ENCODE peak calls at places on chromosomes 11 and 22, in nine cellular contexts. J, I, Z, N, D, C, F, Q and Y are unnamed samples.

GRCh38 chr22:43968614-43969013 is 13.4 kb downstream of the SAMM50 start:
- DNase-seq in J (no peak), I (no peak), Z (no peak), N (no peak), D (no peak), C (no peak), F (no peak), Q (no peak), Y (no peak)

GRCh38 chr11:19739872-19740271 is 27.2 kb downstream of the NAV2 start:
- DNase-seq in J (no peak), I (peak; percentile 12), Z (no peak), N (peak; percentile 35), D (no peak), C (no peak), F (no peak), Q (peak; percentile 66), Y (no peak)

GRCh38 chr22:49573109-49573765 is 254.4 kb downstream of the BRD1 start:
- DNase-seq in J (no peak), I (no peak), Z (peak; percentile 17), N (no peak), D (peak; percentile 56), C (no peak), F (peak; percentile 40), Q (no peak), Y (no peak)

GRCh38 chr22:27905638-27906037 is 13.4 kb downstream of the PITPNB start:
- DNase-seq in J (no peak), I (no peak), Z (no peak), N (no peak), D (no peak), C (no peak), F (no peak), Q (no peak), Y (no peak)

GRCh38 chr22:49894321-49895072 is 23.7 kb downstream of the ALG12 start:
- DNase-seq in J (no peak), I (no peak), Z (no peak), N (no peak), D (no peak), C (no peak), F (peak; percentile 34), Q (no peak), Y (no peak)

GRCh38 chr11:121838571-121838970 is 277.4 kb downstream of the BLID start:
- DNase-seq in J (no peak), I (no peak), Z (no peak), N (no peak), D (no peak), C (no peak), F (no peak), Q (no peak), Y (no peak)

GRCh38 chr11:11636671-11637070 is 14.9 kb upstream of the GALNT18 start:
- DNase-seq in J (no peak), I (no peak), Z (no peak), N (no peak), D (no peak), C (no peak), F (no peak), Q (no peak), Y (no peak)

GRCh38 chr22:37189011-37189466 is 992 bp upstream of the C1QTNF6 start:
- DNase-seq in J (no peak), I (peak; percentile 61), Z (no peak), N (peak; percentile 92), D (no peak), C (no peak), F (no peak), Q (no peak), Y (peak; percentile 8)

GRCh38 chr22:37381489-37381888 is 45.8 kb downstream of the ELFN2 start:
- DNase-seq in J (no peak), I (peak; percentile 8), Z (no peak), N (no peak), D (no peak), C (no peak), F (no peak), Q (no peak), Y (no peak)

GRCh38 chr11:13030857-13031256 is 21.7 kb downstream of the RASSF10 start:
- DNase-seq in J (peak; percentile 71), I (no peak), Z (peak; percentile 95), N (peak; percentile 26), D (no peak), C (peak; percentile 51), F (no peak), Q (no peak), Y (peak; percentile 58)

GRCh38 chr22:36951746-36952145 is 38.3 kb downstream of the CSF2RB start:
- DNase-seq in J (no peak), I (no peak), Z (no peak), N (no peak), D (no peak), C (no peak), F (no peak), Q (no peak), Y (no peak)

GRCh38 chr22:49302150-49302460 is 525.6 kb downstream of the BRD1 start:
- DNase-seq in J (no peak), I (no peak), Z (no peak), N (no peak), D (peak; percentile 45), C (no peak), F (no peak), Q (no peak), Y (no peak)

GRCh38 chr11:65414776-65415498 is 7.7 kb upstream of the NEAT1 start:
- DNase-seq in J (no peak), I (peak; percentile 6), Z (no peak), N (no peak), D (peak; percentile 62), C (no peak), F (peak; percentile 45), Q (no peak), Y (peak; percentile 9)

GRCh38 chr11:58900479-58901420 is 38.5 kb upstream of the GLYATL1 start:
- DNase-seq in J (peak; percentile 76), I (peak; percentile 78), Z (peak; percentile 83), N (peak; percentile 41), D (no peak), C (peak; percentile 57), F (peak; percentile 77), Q (peak; percentile 93), Y (peak; percentile 63)
- H3K4me3 ChIP-seq in J (no peak overlapping the region), I (no peak overlapping the region), Z (no peak overlapping the region), N (no peak overlapping the region), D (no peak overlapping the region), C (no peak overlapping the region), F (no peak overlapping the region), Q (peak overlapping the region; percentile 19), Y (no peak overlapping the region)

GRCh38 chr11:73382183-73382582 is 6.0 kb downstream of the RELT start:
- DNase-seq in J (no peak), I (no peak), Z (no peak), N (no peak), D (no peak), C (no peak), F (no peak), Q (no peak), Y (no peak)

GRCh38 chr11:73380897-73381410 is 4.8 kb downstream of the RELT start:
- DNase-seq in J (no peak), I (no peak), Z (no peak), N (no peak), D (no peak), C (no peak), F (no peak), Q (peak; percentile 17), Y (no peak)

GRCh38 chr11:73380321-73380720 is 4.1 kb downstream of the RELT start:
- DNase-seq in J (no peak), I (no peak), Z (no peak), N (no peak), D (no peak), C (no peak), F (no peak), Q (no peak), Y (no peak)

GRCh38 chr11:73382747-73383146 is 6.5 kb downstream of the RELT start:
- DNase-seq in J (no peak), I (no peak), Z (no peak), N (no peak), D (no peak), C (no peak), F (no peak), Q (no peak), Y (no peak)

DNA sequence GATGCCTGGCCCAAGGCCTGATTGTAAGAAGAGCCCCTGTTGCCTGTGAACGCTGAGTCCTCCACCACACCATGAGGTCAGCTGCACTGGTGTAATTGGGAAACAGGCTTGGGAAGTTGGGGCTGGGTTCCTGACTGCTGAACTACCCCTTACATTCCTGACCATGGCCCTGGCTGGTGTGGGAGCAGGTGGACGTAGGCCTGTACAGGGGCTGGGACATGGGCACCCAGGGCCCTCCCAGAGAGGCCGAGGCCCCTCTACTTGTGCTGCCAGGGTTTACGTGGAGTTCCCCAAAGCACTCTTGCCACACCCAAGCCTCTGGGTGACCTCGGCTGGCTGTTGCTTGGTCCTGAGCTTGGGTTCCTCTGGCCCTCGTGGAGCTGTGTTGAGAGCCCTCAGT is 5.4 kb downstream of the RELT start:
- DNase-seq in J (no peak), I (no peak), Z (no peak), N (no peak), D (no peak), C (no peak), F (no peak), Q (no peak), Y (no peak)
- H3K4me1 ChIP-seq in J (no peaks in the 10 kb centered on the region), I (peaks cover 8% of the 10 kb centered on the region), Z (peaks cover 53% of the 10 kb centered on the region), N (peaks cover 27% of the 10 kb centered on the region), D (no peaks in the 10 kb centered on the region), C (peaks cover 82% of the 10 kb centered on the region), F (peaks cover 69% of the 10 kb centered on the region), Q (peaks cover 20% of the 10 kb centered on the region), Y (peaks cover 85% of the 10 kb centered on the region)

GRCh38 chr11:124897681-124898680 is at the start of gene ROBO4:
- DNase-seq in J (peak; percentile 87), I (peak; percentile 94), Z (no peak), N (peak; percentile 87), D (peak; percentile 79), C (peak; percentile 83), F (no peak), Q (no peak), Y (peak; percentile 74)
- H3K27ac ChIP-seq in J (peak within 1 kb of the TSS; percentile 85), I (peak within 1 kb of the TSS; percentile 96), Z (peak within 1 kb of the TSS; percentile 64), N (peak within 1 kb of the TSS; percentile 95), D (peak within 1 kb of the TSS; percentile 50), C (peak within 1 kb of the TSS; percentile 88), F (peak within 1 kb of the TSS; percentile 27), Q (no peak within 1 kb of the TSS), Y (peak within 1 kb of the TSS; percentile 89)

DNA sequence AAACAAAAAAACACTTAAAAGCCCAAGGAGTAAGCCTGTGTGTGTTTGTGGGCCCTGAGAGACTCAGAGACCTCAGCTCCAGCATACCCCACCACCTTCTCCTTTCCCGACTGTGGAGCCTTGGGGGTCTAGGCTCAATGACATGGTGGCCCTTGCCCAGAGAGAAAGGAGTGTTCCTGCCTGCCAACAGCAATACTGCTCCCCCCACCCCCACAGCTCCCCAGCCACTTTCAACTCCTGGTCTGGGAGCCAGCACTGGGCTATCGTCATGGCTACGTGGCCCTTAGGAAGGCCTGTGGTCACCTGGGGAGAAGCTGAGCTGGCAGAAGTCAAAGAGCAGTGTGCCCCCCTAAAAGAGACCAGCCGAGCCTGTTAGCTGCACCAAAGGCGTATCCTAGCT is 2.6 kb downstream of the PPP1R14B start:
- DNase-seq in J (no peak), I (no peak), Z (no peak), N (no peak), D (no peak), C (no peak), F (no peak), Q (no peak), Y (no peak)
- H3K4me3 ChIP-seq in J (no peak overlapping the region), I (no peak overlapping the region), Z (no peak overlapping the region), N (no peak overlapping the region), D (no peak overlapping the region), C (no peak overlapping the region), F (no peak overlapping the region), Q (no peak overlapping the region), Y (no peak overlapping the region)